ENCODE peak calls at places on chromosomes 2 and 18, in five cellular contexts. Y is PC-3, R is Peyer's patch, X is body of pancreas, P is mammary epithelial cell. J is an unnamed sample. For H3K27me3, the result is how much of the 10 kb centered on the place peaks cover.

GRCh38 chr18:27057459-27058302 is 127.4 kb downstream of the CHST9 start:
- DNase-seq in Y (no peak), R (no peak), X (peak), P (no peak), J (no peak)

GRCh38 chr2:225429718-225430117 is 30.2 kb downstream of the NYAP2 start:
- DNase-seq in Y (no peak), R (no peak), X (peak), P (no peak), J (no peak)

GRCh38 chr2:215328066-215328465 is 16.2 kb downstream of the ATIC start:
- DNase-seq in Y (no peak), R (no peak), X (no peak), P (no peak), J (peak)

GRCh38 chr2:197705912-197706838 is 1.0 kb downstream of the MARS2 start:
- DNase-seq in Y (peak), R (peak), X (peak), P (no peak), J (no peak)

GRCh38 chr18:48330016-48330991 is 78.9 kb downstream of the ZBTB7C start:
- DNase-seq in Y (peak), R (no peak), X (no peak), P (peak), J (no peak)

GRCh38 chr18:12744103-12744502 is 41.3 kb downstream of the PSMG2 start:
- DNase-seq in Y (peak), R (no peak), X (no peak), P (peak), J (no peak)

GRCh38 chr18:2655153-2655953 is at the start of gene SMCHD1:
- DNase-seq in Y (peak), R (peak), X (peak), P (peak), J (peak)

GRCh38 chr2:9941196-9941995 is 10.1 kb upstream of the GRHL1 start:
- DNase-seq in Y (peak), R (no peak), X (no peak), P (peak), J (no peak)

GRCh38 chr18:22667616-22668422 is 250.1 kb upstream of the CTAGE1 start:
- DNase-seq in Y (peak), R (no peak), X (no peak), P (peak), J (no peak)

GRCh38 chr18:50307400-50307737 is 19.9 kb upstream of the CXXC1 start:
- DNase-seq in Y (no peak), R (no peak), X (no peak), P (no peak), J (no peak)

GRCh38 chr18:50313873-50314460 is 26.5 kb upstream of the CXXC1 start:
- DNase-seq in Y (no peak), R (no peak), X (no peak), P (no peak), J (no peak)

GRCh38 chr2:61786876-61787275 is 67.0 kb downstream of the FAM161A start:
- DNase-seq in Y (no peak), R (no peak), X (no peak), P (no peak), J (no peak)

GRCh38 chr2:162731917-162732804 is 106.4 kb downstream of the KCNH7 start:
- DNase-seq in Y (no peak), R (no peak), X (no peak), P (no peak), J (no peak)

GRCh38 chr2:218892693-218893348 is 12.2 kb downstream of the WNT10A start:
- DNase-seq in Y (peak), R (peak), X (peak), P (peak), J (peak)

GRCh38 chr2:21270658-21271057 is 146.9 kb downstream of the TDRD15 start:
- DNase-seq in Y (no peak), R (no peak), X (peak), P (no peak), J (no peak)

DNA sequence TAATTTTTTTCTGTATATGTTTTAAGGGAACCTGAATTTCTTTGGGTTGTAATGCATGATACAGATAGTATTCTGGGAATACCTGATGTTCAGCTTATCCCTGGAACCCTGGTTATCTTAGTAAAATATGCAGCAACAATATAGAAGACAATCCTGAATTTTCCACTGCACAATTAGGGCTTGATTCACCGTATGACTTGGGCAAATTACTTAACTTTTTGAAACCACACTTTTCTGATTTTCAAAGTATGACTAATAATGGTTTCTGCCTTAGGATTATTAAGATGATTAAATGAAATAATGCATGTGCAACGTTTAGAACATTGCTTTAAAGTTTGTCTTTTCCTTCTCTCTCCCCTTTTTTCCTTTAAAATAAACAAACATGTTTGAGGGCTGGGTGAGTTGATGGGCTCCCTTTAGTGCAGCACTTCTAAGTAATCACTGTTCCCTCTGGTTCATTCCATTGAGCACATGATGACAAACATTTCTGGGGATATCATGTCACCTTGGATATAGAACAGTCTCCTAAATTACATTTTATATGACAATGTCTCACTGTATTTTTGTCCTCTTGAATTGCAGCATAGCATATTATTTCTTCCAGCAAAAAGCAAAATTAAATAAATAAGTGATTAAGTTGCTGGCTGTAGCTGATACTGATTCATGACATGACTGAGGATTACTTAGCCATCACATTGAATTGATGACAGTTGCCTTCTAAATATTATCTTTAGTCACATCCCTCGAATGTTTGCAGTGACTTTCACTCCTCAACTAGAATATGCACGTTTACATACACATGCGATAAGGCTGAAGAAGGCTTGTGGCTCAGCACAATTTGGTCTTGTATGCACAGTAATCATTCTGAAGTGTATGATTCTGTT is 254.5 kb downstream of the NEDD4L start:
- DNase-seq in Y (no peak), R (no peak), X (no peak), P (no peak), J (no peak)
- H3K27ac ChIP-seq in Y (no peak), R (no peak), X (no peak), P (no peak), J (no peak)

GRCh38 chr2:166011660-166012059 is 58.1 kb upstream of the TTC21B start:
- DNase-seq in Y (no peak), R (no peak), X (no peak), P (no peak), J (no peak)
- H3K4me3 ChIP-seq in Y (no peak), R (no peak), X (no peak), P (no peak), J (no peak)

DNA sequence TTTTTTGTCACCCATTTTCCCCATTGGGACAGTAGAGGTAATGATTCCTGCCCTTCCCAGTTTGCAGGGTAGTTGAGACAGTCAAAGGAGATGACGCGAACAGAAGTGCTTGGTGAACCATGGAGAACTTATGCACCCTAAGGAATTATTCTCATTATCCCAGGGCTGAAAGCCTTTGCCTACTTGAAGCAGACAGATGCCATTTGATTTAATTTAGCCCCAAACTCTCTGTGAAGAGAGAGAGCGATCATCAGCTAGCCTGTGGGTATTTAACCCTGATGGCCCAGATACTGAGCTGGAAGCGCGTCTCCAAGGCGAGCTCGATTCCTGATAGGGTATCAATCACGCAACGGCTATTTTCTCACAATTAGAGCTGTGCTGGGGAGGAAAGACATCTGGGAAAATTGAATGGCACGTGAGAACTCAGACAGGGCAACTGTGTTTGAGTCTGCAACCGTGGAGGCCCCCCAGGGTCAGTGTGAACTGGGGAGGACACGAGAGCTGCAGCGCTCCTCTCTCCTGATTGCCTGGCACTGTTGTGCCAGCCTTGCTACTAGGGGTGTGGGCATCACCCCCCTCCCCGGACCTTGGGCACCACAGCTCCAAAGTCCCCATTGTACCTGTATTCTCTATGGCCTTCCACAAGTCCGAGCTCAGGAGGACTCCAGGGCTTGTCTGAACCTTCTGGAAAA is 73.3 kb downstream of the CAPN13 start:
- DNase-seq in Y (no peak), R (no peak), X (no peak), P (no peak), J (peak)
- H3K27me3 ChIP-seq in Y (half or more), R (under half), X (under half), P (under half), J (under half)

GRCh38 chr2:188897096-188897495 is 77.1 kb upstream of the COL3A1 start:
- DNase-seq in Y (no peak), R (no peak), X (no peak), P (no peak), J (no peak)
- H3K27ac ChIP-seq in Y (no peak), R (no peak), X (no peak), P (no peak), J (no peak)

GRCh38 chr2:234444888-234445287 is 52.0 kb downstream of the ARL4C start:
- DNase-seq in Y (no peak), R (peak), X (no peak), P (peak), J (no peak)

GRCh38 chr2:234447189-234447588 is 49.7 kb downstream of the ARL4C start:
- DNase-seq in Y (no peak), R (no peak), X (no peak), P (peak), J (no peak)

GRCh38 chr2:234447963-234448362 is 48.9 kb downstream of the ARL4C start:
- DNase-seq in Y (no peak), R (no peak), X (no peak), P (no peak), J (no peak)

GRCh38 chr2:234446404-234447076 is 50.3 kb downstream of the ARL4C start:
- DNase-seq in Y (no peak), R (peak), X (peak), P (peak), J (no peak)

DNA sequence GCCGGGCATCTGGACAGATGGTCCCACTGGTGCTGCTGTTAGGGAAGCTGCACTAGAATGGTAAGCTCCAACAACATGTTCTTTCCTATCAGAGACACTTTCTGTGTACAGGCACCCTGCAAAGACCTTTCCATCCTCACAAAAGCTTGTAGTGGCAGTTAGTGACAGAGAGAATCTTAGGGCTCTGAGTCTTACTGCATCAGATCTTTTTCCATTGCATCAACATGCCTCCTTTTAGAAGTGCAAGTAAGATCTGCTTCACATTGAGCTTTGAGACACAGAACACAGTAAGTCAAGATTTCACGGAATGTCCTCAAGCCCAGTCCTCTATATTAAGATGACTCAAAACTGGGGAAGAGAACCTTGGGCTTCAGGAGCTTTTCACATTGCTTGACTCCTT is 52.6 kb downstream of the ARL4C start:
- DNase-seq in Y (no peak), R (no peak), X (no peak), P (no peak), J (no peak)
- H3K4me3 ChIP-seq in Y (no peak), R (no peak), X (no peak), P (no peak), J (no peak)

DNA sequence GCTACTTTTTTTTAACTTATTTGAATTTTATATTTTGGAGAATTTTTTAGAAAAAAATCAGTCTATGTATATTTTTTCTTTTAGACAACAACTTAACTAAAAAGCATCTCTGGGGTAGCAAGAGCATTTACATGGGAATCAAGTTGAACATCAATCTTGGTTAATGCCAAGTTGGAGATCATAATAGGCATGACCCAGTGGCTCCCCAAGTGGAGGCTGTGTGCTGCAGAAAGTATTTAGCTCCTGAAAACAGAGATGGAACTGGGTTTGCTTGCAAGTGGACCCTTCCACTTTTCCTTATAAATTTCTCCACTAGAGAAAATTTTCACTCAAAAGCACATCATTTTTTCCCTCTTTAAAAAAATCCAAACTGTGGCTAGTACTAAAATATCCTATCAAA is 23.9 kb upstream of the CAVIN2 start:
- DNase-seq in Y (no peak), R (no peak), X (no peak), P (no peak), J (peak)
- H3K27me3 ChIP-seq in Y (under half), R (under half), X (under half), P (under half), J (under half)

DNA sequence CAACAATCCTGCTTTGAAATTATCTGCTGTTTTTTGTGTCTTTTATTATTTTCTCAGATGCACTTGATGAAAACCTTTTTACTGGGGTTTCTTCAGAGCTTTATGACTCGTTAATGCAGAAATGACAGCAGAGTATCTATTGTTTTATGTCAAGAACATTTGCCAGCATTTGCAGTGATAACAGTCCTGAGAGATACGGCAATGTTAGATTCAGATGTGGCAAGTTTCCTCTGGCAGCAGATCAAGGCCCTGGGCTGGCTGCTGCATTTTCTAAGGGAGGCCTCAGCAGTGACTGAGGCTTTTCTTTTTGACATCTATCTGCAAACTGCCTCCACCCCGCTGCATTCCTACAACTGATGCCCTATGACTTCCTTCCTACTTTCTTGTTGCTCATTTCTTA is 40.2 kb downstream of the EFEMP1 start:
- DNase-seq in Y (no peak), R (no peak), X (no peak), P (no peak), J (no peak)
- H3K27ac ChIP-seq in Y (no peak), R (no peak), X (no peak), P (no peak), J (no peak)

GRCh38 chr2:19508-19907 is 26.8 kb downstream of the FAM110C start:
- DNase-seq in Y (no peak), R (no peak), X (peak), P (no peak), J (no peak)

GRCh38 chr2:26891-27290 is 19.4 kb downstream of the FAM110C start:
- DNase-seq in Y (no peak), R (no peak), X (no peak), P (no peak), J (no peak)

GRCh38 chr2:28401-28975 is 17.8 kb downstream of the FAM110C start:
- DNase-seq in Y (no peak), R (no peak), X (no peak), P (no peak), J (no peak)

GRCh38 chr2:23283-23682 is 23.0 kb downstream of the FAM110C start:
- DNase-seq in Y (no peak), R (no peak), X (peak), P (no peak), J (no peak)

DNA sequence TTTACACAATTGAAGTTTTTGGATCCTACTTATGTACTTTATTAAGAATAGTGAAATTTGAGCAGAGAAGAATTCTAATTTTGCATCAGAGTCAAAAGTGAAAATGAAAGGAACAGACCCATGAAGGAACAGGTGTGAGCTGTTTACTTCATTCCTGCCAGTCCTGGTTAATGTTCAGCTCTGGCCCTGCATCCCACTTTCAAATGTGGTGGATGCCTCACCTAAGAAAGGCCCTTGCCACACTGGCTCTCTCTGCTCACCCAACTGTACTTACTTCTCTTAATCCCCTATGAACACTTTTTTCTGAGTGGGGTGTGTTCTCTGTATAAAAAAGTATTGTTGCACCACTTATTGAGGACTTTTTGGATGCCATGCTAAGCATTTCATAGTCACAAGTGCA is 22.2 kb downstream of the FAM110C start:
- DNase-seq in Y (no peak), R (no peak), X (peak), P (no peak), J (no peak)
- H3K4me3 ChIP-seq in Y (no peak), R (no peak), X (no peak), P (no peak), J (no peak)